ENCODE peak calls at places on chromosomes 11 and 22, in five cellular contexts. S is HepG2, T is K562, M is HCT116, I is GM12878. K is an unnamed sample.

GRCh38 chr11:106397787-106398355 is 320.4 kb downstream of the AASDHPPT start:
- DNase-seq in S (no peak), T (no peak), M (no peak), I (no peak), K (no peak)

GRCh38 chr11:83441171-83441570 is 155.0 kb upstream of the CCDC90B start:
- DNase-seq in S (no peak), T (no peak), M (no peak), I (no peak), K (no peak)

GRCh38 chr11:99376463-99376862 is 355.7 kb downstream of the CNTN5 start:
- DNase-seq in S (peak), T (no peak), M (no peak), I (no peak), K (no peak)

GRCh38 chr11:124602193-124602592 is 9.0 kb upstream of the PANX3 start:
- DNase-seq in S (no peak), T (no peak), M (peak), I (no peak), K (peak)

GRCh38 chr11:77107950-77108349 is 5.3 kb downstream of the OMP start:
- DNase-seq in S (peak), T (no peak), M (peak), I (no peak), K (peak)

GRCh38 chr11:75428301-75428724 is 4.7 kb downstream of the KLHL35 start:
- DNase-seq in S (peak), T (no peak), M (no peak), I (no peak), K (peak)

GRCh38 chr11:92314499-92314898 is 89.9 kb downstream of the FAT3 start:
- DNase-seq in S (no peak), T (no peak), M (no peak), I (no peak), K (no peak)

GRCh38 chr22:45775569-45776312 is 104.1 kb downstream of the ATXN10 start:
- DNase-seq in S (no peak), T (no peak), M (no peak), I (peak), K (no peak)

GRCh38 chr22:19984201-19984753 is 32.3 kb downstream of the ARVCF start:
- DNase-seq in S (no peak), T (peak), M (peak), I (no peak), K (peak)

GRCh38 chr22:43479311-43479710 is 67.5 kb downstream of the MPPED1 start:
- DNase-seq in S (no peak), T (no peak), M (no peak), I (no peak), K (no peak)

GRCh38 chr11:72696866-72697428 is 22.7 kb upstream of the PDE2A start:
- DNase-seq in S (no peak), T (peak), M (no peak), I (no peak), K (no peak)

GRCh38 chr22:30969532-30970355 is 679 bp downstream of the TUG1 start:
- DNase-seq in S (peak), T (peak), M (no peak), I (no peak), K (peak)

GRCh38 chr11:40328890-40329617 is 1130.4 kb downstream of the LRRC4C start:
- DNase-seq in S (peak), T (no peak), M (no peak), I (no peak), K (peak)

GRCh38 chr22:49916851-49917250 is 1.4 kb downstream of the ALG12 start:
- DNase-seq in S (no peak), T (no peak), M (no peak), I (no peak), K (no peak)

GRCh38 chr11:46326813-46327416 is 20.3 kb upstream of the DGKZ start:
- DNase-seq in S (no peak), T (no peak), M (no peak), I (no peak), K (no peak)

GRCh38 chr11:83836883-83837654 is 550.9 kb upstream of the CCDC90B start:
- DNase-seq in S (peak), T (peak), M (peak), I (peak), K (peak)

GRCh38 chr11:21810650-21811049 is 382.2 kb upstream of the ANO5 start:
- DNase-seq in S (peak), T (no peak), M (no peak), I (no peak), K (no peak)

GRCh38 chr22:36771376-36772063 is 4.4 kb downstream of the IFT27 start:
- DNase-seq in S (no peak), T (no peak), M (no peak), I (no peak), K (no peak)

GRCh38 chr11:117189191-117189940 is 9.8 kb upstream of the TAGLN start:
- DNase-seq in S (no peak), T (no peak), M (no peak), I (peak), K (no peak)

GRCh38 chr11:6568191-6568918 is 35.1 kb downstream of the RRP8 start:
- DNase-seq in S (no peak), T (peak), M (no peak), I (no peak), K (peak)

GRCh38 chr11:122847437-122847836 is 9.1 kb downstream of the CRTAM start:
- DNase-seq in S (no peak), T (no peak), M (no peak), I (no peak), K (no peak)

GRCh38 chr11:130002352-130002845 is at the start of gene PRDM10:
- DNase-seq in S (peak), T (peak), M (peak), I (no peak), K (peak)

GRCh38 chr22:32842486-32842885 is 41.0 kb downstream of the TIMP3 start:
- DNase-seq in S (no peak), T (no peak), M (no peak), I (no peak), K (peak)

GRCh38 chr11:73996161-73996747 is 12.6 kb downstream of the UCP3 start:
- DNase-seq in S (no peak), T (no peak), M (no peak), I (no peak), K (no peak)

GRCh38 chr22:28899199-28899853 is 16.0 kb downstream of the ZNRF3 start:
- DNase-seq in S (no peak), T (no peak), M (no peak), I (no peak), K (peak)

GRCh38 chr11:105236631-105237030 is 97.1 kb upstream of the CARD18 start:
- DNase-seq in S (no peak), T (no peak), M (no peak), I (no peak), K (peak)

DNA sequence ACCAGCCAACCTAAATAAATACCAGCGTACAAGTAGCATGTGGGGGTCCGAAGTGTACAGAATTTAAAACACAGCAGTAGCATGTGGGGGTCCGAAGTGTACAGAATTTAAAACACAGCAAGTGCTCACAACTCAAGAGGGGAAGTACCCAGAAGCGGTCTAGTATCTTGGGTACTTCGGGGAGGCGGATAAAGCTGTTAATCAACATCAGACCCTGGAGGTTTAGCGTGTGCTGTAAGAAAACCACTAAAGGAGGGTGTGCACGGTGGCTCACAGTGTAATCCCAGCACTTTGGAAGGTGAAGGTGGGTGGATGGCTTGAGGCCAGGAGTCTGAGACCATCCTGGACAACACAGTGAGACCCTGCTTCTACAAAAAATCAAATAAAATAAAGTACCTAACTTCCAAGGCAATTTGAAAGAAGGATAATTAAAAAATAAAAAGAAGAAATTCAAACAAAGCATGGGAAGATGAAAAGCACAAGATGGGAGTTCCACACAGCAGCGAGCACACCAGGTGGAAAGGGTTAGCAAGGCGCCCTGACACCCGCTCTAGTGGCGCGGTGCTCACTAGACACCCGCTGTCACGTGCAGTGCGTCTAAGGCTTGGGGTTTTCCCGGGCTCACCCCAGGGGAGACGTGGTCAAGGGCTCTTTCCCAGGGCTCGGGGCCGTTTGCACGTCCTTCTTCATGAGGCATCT is 35.0 kb upstream of the MOB2 start:
- DNase-seq in S (no peak), T (no peak), M (no peak), I (peak), K (no peak)
- H3K9ac ChIP-seq in S (no peak), T (no peak), M (no peak), I (peak), K (no peak)

GRCh38 chr11:35042906-35043305 is 96.1 kb upstream of the CD44 start:
- DNase-seq in S (no peak), T (no peak), M (no peak), I (no peak), K (no peak)

GRCh38 chr11:35042265-35042664 is 96.7 kb upstream of the CD44 start:
- DNase-seq in S (no peak), T (no peak), M (no peak), I (no peak), K (no peak)

GRCh38 chr11:35045219-35045819 is 93.7 kb upstream of the CD44 start:
- DNase-seq in S (peak), T (no peak), M (no peak), I (no peak), K (no peak)

GRCh38 chr11:35046606-35047005 is 92.4 kb upstream of the CD44 start:
- DNase-seq in S (no peak), T (no peak), M (no peak), I (no peak), K (no peak)

DNA sequence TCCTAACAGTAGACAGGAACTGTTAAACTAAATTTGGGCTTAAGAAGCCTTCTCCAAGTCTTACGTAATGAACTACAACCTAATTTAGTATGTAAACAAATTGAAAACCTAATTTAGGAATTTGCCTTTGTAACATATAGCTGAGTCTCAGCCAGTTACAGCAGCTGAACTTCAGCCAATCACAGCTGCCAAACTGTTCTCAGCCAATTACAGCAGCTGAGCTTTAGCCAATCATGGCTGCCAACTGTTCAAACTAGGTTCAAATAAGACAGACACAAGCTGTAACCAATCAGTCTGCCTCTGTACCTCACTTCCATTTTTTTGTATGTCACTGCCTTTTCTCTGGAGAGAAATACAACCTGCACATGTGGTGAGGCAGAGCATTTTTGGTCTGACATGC is 95.0 kb upstream of the CD44 start:
- DNase-seq in S (no peak), T (no peak), M (no peak), I (no peak), K (no peak)
- TF ChIP-seq CEBPB in S (no peak), T (no peak), M (no peak), I (no peak), K (peak)

GRCh38 chr11:1776944-1777715 is 13.4 kb upstream of the CTSD start:
- DNase-seq in S (no peak), T (no peak), M (no peak), I (no peak), K (no peak)

GRCh38 chr11:1779034-1779805 is 15.5 kb upstream of the CTSD start:
- DNase-seq in S (no peak), T (no peak), M (no peak), I (no peak), K (no peak)

GRCh38 chr11:1777737-1778136 is 14.0 kb upstream of the CTSD start:
- DNase-seq in S (no peak), T (no peak), M (no peak), I (no peak), K (no peak)

GRCh38 chr11:1779806-1780699 is 16.3 kb upstream of the CTSD start:
- DNase-seq in S (no peak), T (no peak), M (no peak), I (no peak), K (no peak)

GRCh38 chr11:1778141-1778911 is 14.6 kb upstream of the CTSD start:
- DNase-seq in S (no peak), T (peak), M (no peak), I (no peak), K (no peak)
- H3K9ac ChIP-seq in S (no peak), T (no peak), M (no peak), I (no peak), K (no peak)

DNA sequence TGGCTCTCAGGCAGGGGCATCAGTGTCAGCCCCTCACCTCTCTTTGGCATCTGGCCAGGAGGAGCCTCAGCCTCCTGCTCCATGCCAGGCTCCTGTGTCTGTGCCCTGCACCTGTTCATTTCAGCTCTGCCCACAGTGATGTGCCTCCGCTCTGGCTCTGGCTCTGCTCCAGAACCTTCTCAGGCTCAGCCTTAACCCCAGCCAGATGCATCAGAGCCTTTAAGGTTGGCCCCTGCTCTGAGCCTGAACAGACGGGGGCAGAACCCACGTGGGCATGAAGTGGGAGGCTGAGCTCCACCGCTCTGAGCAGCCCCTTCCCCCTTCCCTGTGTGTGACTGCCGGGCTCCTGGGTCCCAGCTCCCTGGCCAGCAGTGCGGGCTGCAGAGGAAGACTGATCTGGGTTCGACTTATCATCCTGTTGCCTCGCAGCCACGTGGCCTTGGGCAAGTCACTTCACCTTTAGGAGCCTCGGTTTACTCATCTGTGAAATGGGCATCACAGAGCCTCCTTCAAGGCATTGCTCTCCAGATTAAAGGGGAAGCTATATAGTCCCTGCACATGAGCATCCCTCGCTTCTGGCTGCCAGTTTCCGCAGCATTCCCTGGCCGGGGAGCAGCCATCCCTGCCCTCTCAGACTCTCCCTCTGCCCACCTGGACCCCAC is 44.7 kb upstream of the RTL6 start:
- DNase-seq in S (no peak), T (no peak), M (no peak), I (no peak), K (no peak)
- TF ChIP-seq CEBPB in S (no peak), T (no peak), M (no peak), I (no peak), K (no peak)

DNA sequence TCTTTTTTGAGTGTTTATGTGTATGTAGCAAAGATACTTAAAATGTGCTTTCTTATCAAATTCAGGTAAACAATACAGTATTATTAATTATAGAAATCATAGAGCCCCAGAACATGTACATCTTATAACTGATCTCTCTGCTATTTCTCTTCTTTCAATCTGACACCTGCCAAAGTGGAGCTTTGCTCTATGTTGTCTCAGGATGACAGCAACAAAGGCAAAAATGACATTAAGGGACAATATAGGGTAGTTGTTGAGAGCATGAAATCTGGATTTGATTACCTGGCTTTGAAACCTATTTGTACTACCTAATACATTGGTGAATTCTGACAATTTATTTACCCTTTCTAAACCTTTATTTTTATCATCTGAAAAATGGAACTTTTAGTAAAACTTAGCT is 7.0 kb downstream of the OR5J2 start:
- DNase-seq in S (no peak), T (no peak), M (no peak), I (no peak), K (no peak)
- H3K9ac ChIP-seq in S (no peak), T (no peak), M (no peak), I (no peak), K (no peak)

DNA sequence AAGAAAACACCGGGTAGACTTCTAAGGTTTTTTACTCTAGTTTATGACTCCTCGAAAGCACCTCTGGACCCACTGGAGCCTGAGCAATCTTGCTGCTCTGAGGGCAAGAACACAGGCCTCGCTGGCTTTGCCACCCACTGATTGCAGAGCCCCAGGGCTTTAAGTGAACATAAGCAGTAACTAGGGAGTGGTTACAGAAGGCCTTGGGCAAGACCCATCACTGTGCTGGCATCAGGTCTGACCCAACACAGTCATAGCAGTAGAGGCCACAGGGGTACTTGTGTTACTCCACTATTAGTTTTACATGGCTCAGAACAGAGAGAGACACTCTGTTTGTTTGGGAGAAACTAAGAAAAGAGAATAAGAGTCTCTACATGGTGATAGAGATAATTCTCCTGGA is 684.5 kb downstream of the FAM181B start:
- DNase-seq in S (no peak), T (no peak), M (no peak), I (no peak), K (no peak)
- TF ChIP-seq CEBPB in S (no peak), T (no peak), M (no peak), I (no peak), K (no peak)

GRCh38 chr11:69443968-69444364 is 37.5 kb upstream of the LINC01488 start:
- DNase-seq in S (no peak), T (peak), M (no peak), I (no peak), K (peak)
- H3K9ac ChIP-seq in S (no peak), T (peak), M (peak), I (peak), K (peak)

GRCh38 chr11:96339704-96340554 is 3.1 kb downstream of the MAML2 start:
- DNase-seq in S (no peak), T (peak), M (no peak), I (no peak), K (peak)
- TF ChIP-seq CEBPB in S (no peak), T (no peak), M (no peak), I (no peak), K (no peak)

DNA sequence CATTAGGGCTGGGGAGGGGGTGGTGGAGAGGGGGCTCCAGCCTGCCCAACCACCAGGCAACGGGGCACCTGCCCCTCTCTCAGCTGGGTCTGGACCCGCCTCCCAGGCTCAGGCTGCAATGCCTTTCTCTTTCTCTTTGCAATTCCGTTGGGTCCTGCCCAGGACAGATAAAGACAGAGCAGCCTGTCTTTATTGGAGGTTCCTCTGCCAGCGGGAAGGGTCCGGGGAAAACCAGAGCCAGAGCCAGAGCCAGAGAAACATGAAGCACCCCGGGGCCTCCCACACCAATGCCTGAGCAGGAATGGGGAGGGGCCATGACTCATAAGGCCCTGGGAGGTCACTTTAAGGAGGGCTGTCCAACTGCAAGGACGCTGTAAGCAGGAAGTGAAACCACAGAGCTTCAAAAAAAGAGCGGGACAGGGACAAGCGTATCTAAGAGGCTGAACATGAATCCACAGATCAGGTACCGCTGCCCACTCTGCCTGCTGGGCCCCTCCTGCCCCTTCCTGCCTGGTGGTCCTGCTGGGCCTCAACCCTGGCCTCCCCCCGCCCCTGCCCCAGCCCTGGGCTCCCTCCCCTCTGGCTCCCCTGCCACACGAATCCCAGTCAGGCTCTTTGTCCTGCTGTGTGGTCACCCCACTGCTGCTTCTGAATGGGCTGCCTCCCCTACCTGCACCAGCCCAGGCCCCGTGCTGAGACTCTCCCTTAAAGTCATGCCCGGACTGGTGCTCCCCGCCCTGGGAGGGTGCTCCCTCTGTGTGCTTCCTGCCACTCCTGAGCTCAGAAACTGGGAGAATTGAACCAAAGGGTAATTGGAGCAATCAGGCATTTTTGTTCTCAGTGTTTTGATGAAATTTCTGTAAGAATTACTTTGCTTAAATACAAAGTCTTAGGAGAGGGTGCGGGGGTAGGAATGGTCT is at the start of gene APOBEC3B:
- DNase-seq in S (peak), T (peak), M (peak), I (peak), K (peak)
- H3K9ac ChIP-seq in S (peak), T (peak), M (peak), I (peak), K (peak)

GRCh38 chr11:57095896-57096295 is 85.9 kb upstream of the LRRC55 start:
- DNase-seq in S (no peak), T (no peak), M (no peak), I (no peak), K (no peak)

GRCh38 chr11:57095417-57095816 is 86.3 kb upstream of the LRRC55 start:
- DNase-seq in S (no peak), T (no peak), M (no peak), I (no peak), K (no peak)

GRCh38 chr11:57092028-57092698 is 89.6 kb upstream of the LRRC55 start:
- DNase-seq in S (no peak), T (no peak), M (no peak), I (no peak), K (no peak)

GRCh38 chr11:57097149-57097548 is 84.6 kb upstream of the LRRC55 start:
- DNase-seq in S (no peak), T (no peak), M (no peak), I (no peak), K (no peak)

GRCh38 chr11:57094206-57094940 is 87.4 kb upstream of the LRRC55 start:
- DNase-seq in S (no peak), T (no peak), M (no peak), I (no peak), K (peak)
- TF ChIP-seq CEBPB in S (no peak), T (no peak), M (no peak), I (no peak), K (no peak)